ENCODE peak calls at places on chromosome 20, in five cellular contexts. D, G, K, B and X are unnamed samples.

GRCh38 chr20:53981130-53981529 is 89.3 kb downstream of the BCAS1 start:
- DNase-seq in D (no peak), G (no peak), K (no peak), B (no peak), X (no peak)

GRCh38 chr20:1833728-1834726 is 61.2 kb upstream of the SIRPA start:
- DNase-seq in D (no peak), G (no peak), K (no peak), B (no peak), X (no peak)

GRCh38 chr20:61487346-61488022 is 235.4 kb downstream of the CDH4 start:
- DNase-seq in D (no peak), G (no peak), K (no peak), B (no peak), X (no peak)

GRCh38 chr20:38941726-38942389 is 15.6 kb downstream of the FAM83D start:
- DNase-seq in D (no peak), G (no peak), K (no peak), B (no peak), X (no peak)

GRCh38 chr20:11452326-11452725 is 465.4 kb upstream of the BTBD3 start:
- DNase-seq in D (no peak), G (no peak), K (no peak), B (no peak), X (no peak)

GRCh38 chr20:57379263-57379647 is 11.9 kb upstream of the RBM38 start:
- DNase-seq in D (no peak), G (no peak), K (no peak), B (no peak), X (no peak)

GRCh38 chr20:1242530-1242929 is 16.7 kb downstream of the RAD21L1 start:
- DNase-seq in D (no peak), G (peak), K (no peak), B (no peak), X (no peak)

GRCh38 chr20:63402860-63403220 is 41.7 kb upstream of the CHRNA4 start:
- DNase-seq in D (no peak), G (no peak), K (no peak), B (peak), X (no peak)

GRCh38 chr20:23129891-23130621 is 43.9 kb upstream of the CD93 start:
- DNase-seq in D (no peak), G (no peak), K (no peak), B (no peak), X (no peak)